ENCODE peak calls at places on chromosomes 4 and X, in five cellular contexts. R, J, L, O and X are unnamed samples.

GRCh38 chr4:116501954-116502353 is 583.4 kb downstream of the TRAM1L1 start:
- DNase-seq in O (no peak), L (no peak), R (no peak), J (no peak), X (no peak)

GRCh38 chr4:124804584-124804983 is 92.1 kb upstream of the ANKRD50 start:
- DNase-seq in L (no peak), R (no peak), J (peak; percentile 26), O (no peak), X (no peak)

GRCh38 chrX:107008034-107008433 is 8.0 kb upstream of the MORC4 start:
- DNase-seq in L (no peak), R (no peak), O (no peak), J (no peak), X (no peak)

GRCh38 chr4:138259801-138260200 is 17.7 kb upstream of the SLC7A11 start:
- DNase-seq in L (no peak), R (peak; percentile 65), O (no peak), J (peak; percentile 65), X (no peak)

GRCh38 chr4:98226396-98226795 is 34.8 kb upstream of the RAP1GDS1 start:
- DNase-seq in L (no peak), O (no peak), J (no peak), R (no peak), X (no peak)

GRCh38 chr4:156971623-156972369 is at the start of gene PDGFC:
- DNase-seq in O (peak; percentile 72), L (peak; percentile 86), J (peak; percentile 65), R (peak; percentile 68), X (peak; percentile 91)

GRCh38 chr4:15756361-15756861 is 21.7 kb upstream of the CD38 start:
- DNase-seq in L (no peak), O (no peak), J (peak; percentile 26), R (peak; percentile 82), X (no peak)

GRCh38 chr4:2828758-2829181 is 14.9 kb upstream of the ADD1 start:
- DNase-seq in O (no peak), J (no peak), L (peak; percentile 36), R (no peak), X (peak; percentile 26)

GRCh38 chr4:681736-682451 is 7.1 kb downstream of the SLC49A3 start:
- DNase-seq in L (peak; percentile 61), O (no peak), R (peak; percentile 55), J (no peak), X (peak; percentile 77)

GRCh38 chr4:53507671-53508286 is 83.5 kb downstream of the LNX1 start:
- DNase-seq in O (no peak), J (peak; percentile 54), R (no peak), L (peak; percentile 88), X (peak; percentile 72)

GRCh38 chr4:73599182-73599581 is 21.1 kb downstream of the RASSF6 start:
- DNase-seq in R (peak; percentile 51), O (no peak), J (peak; percentile 12), L (no peak), X (no peak)

GRCh38 chrX:139787601-139788000 is 79.6 kb upstream of the MCF2 start:
- DNase-seq in R (no peak), J (no peak), O (no peak), L (no peak), X (no peak)

GRCh38 chrX:18828832-18829404 is 121.5 kb downstream of the PPEF1 start:
- DNase-seq in L (no peak), R (peak; percentile 49), J (peak; percentile 3), O (no peak), X (no peak)

GRCh38 chr4:4990857-4991540 is 28.3 kb downstream of the CYTL1 start:
- DNase-seq in J (peak; percentile 99), R (peak; percentile 81), O (no peak), L (peak; percentile 88), X (peak; percentile 95)